ENCODE peak calls at places on chromosomes 4 and X, in five cellular contexts. A, W, L, U and S are unnamed samples. For H3K4me1 and H3K36me3, the result is how much of the 10 kb centered on the place peaks cover.

GRCh38 chrX:22629105-22629725 is 356.5 kb downstream of the CBLL2 start:
- DNase-seq in U (no peak), A (no peak), L (no peak), W (no peak), S (no peak)

GRCh38 chr4:51831133-51831532 is 11.8 kb upstream of the DCUN1D4 start:
- DNase-seq in U (peak), L (no peak), A (peak), W (peak), S (no peak)

GRCh38 chr4:90443231-90443630 is 316.0 kb downstream of the CCSER1 start:
- DNase-seq in W (no peak), U (no peak), A (no peak), L (no peak), S (no peak)

GRCh38 chr4:58606303-58606702 is 1496.1 kb upstream of the IGFBP7 start:
- DNase-seq in L (no peak), W (no peak), U (no peak), A (no peak), S (no peak)

GRCh38 chrX:133953785-133954355 is 31.5 kb downstream of the GPC3 start:
- DNase-seq in U (no peak), L (no peak), A (no peak), W (no peak), S (no peak)

GRCh38 chr4:22670953-22671352 is 21.8 kb upstream of the GBA3 start:
- DNase-seq in L (no peak), A (no peak), U (no peak), W (no peak), S (no peak)

GRCh38 chrX:55783723-55784122 is 66.2 kb downstream of the RRAGB start:
- DNase-seq in W (no peak), A (no peak), U (no peak), L (no peak), S (no peak)

GRCh38 chr4:94533405-94534223 is 81.9 kb downstream of the PDLIM5 start:
- DNase-seq in L (no peak), U (no peak), A (no peak), W (no peak), S (no peak)

GRCh38 chr4:12555011-12555410 is 929.1 kb downstream of the RAB28 start:
- DNase-seq in W (no peak), L (no peak), U (no peak), A (no peak), S (no peak)

GRCh38 chr4:88998941-88999340 is 58.0 kb downstream of the FAM13A start:
- DNase-seq in U (no peak), W (no peak), A (no peak), L (no peak), S (no peak)

GRCh38 chrX:7077241-7077909 is 70.1 kb upstream of the STS start:
- DNase-seq in U (no peak), A (no peak), W (no peak), L (no peak), S (no peak)

GRCh38 chrX:95835223-95835622 is 849.4 kb upstream of the DIAPH2 start:
- DNase-seq in U (no peak), A (no peak), L (no peak), W (no peak), S (no peak)

GRCh38 chr4:181702864-181703263 is 540.3 kb upstream of the TENM3 start:
- DNase-seq in U (no peak), W (no peak), A (no peak), L (no peak), S (no peak)
- H3K4me1 ChIP-seq in U (under half), W (under half), A (under half), L (under half), S (under half)

GRCh38 chr4:33088713-33089112 is 2368.5 kb downstream of the PCDH7 start:
- DNase-seq in U (no peak), W (no peak), L (no peak), A (no peak), S (no peak)
- H3K27ac ChIP-seq in U (no peak), W (no peak), L (no peak), A (no peak), S (no peak)

GRCh38 chr4:2907706-2908293 is 55.4 kb downstream of the NOP14 start:
- DNase-seq in L (no peak), A (no peak), W (no peak), U (no peak), S (no peak)

GRCh38 chr4:2909583-2909982 is 53.6 kb downstream of the NOP14 start:
- DNase-seq in U (no peak), L (no peak), W (no peak), A (no peak), S (no peak)

GRCh38 chr4:2910409-2910808 is 52.8 kb downstream of the NOP14 start:
- DNase-seq in W (no peak), A (no peak), U (peak), L (no peak), S (no peak)

GRCh38 chr4:2907226-2907625 is 56.0 kb downstream of the NOP14 start:
- DNase-seq in W (no peak), U (no peak), A (no peak), L (no peak), S (no peak)

DNA sequence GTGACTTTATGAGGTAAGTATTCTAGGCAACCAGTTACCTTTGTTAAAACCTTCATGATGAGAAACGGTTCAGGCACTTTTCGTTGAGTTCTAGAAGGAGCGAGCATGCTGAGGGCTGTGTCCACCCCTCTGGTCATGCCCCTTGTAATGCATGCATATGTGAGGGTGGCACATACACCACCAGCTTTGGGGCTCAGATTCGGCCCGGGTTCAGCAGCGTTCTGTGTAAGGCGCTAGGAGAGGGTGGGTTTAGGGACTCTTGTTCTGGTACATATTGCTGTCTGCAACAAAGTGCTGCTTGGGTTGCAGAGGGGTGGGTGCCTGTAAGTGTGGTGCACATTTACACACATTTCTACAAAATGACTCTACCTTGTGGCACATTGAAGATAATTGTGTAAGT is 54.5 kb downstream of the NOP14 start:
- DNase-seq in L (no peak), W (no peak), A (no peak), U (no peak), S (no peak)
- H3K36me3 ChIP-seq in L (under half), W (under half), A (half or more), U (under half), S (half or more)

GRCh38 chr4:38676986-38677385 is 13.0 kb downstream of the KLF3 start:
- DNase-seq in U (no peak), L (no peak), A (no peak), W (no peak), S (no peak)

GRCh38 chr4:38672247-38673071 is 8.5 kb downstream of the KLF3 start:
- DNase-seq in L (no peak), U (peak), W (no peak), A (no peak), S (no peak)

GRCh38 chr4:38675167-38676121 is 11.4 kb downstream of the KLF3 start:
- DNase-seq in A (peak), U (peak), W (peak), L (peak), S (peak)

GRCh38 chr4:38673109-38673978 is 9.3 kb downstream of the KLF3 start:
- DNase-seq in A (no peak), U (no peak), W (no peak), L (no peak), S (no peak)

GRCh38 chr4:38674206-38675144 is 10.5 kb downstream of the KLF3 start:
- DNase-seq in U (peak), W (no peak), L (no peak), A (no peak), S (no peak)
- H3K4me1 ChIP-seq in U (half or more), W (half or more), L (half or more), A (half or more), S (half or more)